ENCODE peak calls at places on chromosome 16, in seven cellular contexts. L is midbrain; M is EL; V is fibroblast of mammary gland; G is stimulated activated CD8-positive, alpha-beta memory T cell treated with anti-CD3 and anti-CD28 coated beads, Interleukin-4, amount 100 ng/mL, for 4 hours; Y is NCI-H1417 treated with DMSO at 0.1 percent for 48 hours; J is HuH-7.5. A is an unnamed sample.

GRCh38 chr16:12542818-12543699 is 260.6 kb downstream of the CPPED1 start:
- DNase-seq in M (no peak), G (no peak), V (no peak), L (no peak), J (no peak), Y (no peak), A (no peak)

GRCh38 chr16:54444851-54445523 is 158.4 kb upstream of the IRX3 start:
- DNase-seq in V (no peak), M (no peak), G (no peak), L (no peak), Y (no peak), J (no peak), A (peak)

GRCh38 chr16:83070416-83071199 is 443.8 kb downstream of the CDH13 start:
- DNase-seq in J (no peak), L (no peak), Y (no peak), V (no peak), G (no peak), M (no peak), A (no peak)

GRCh38 chr16:49587051-49587450 is 213.4 kb downstream of the C16orf78 start:
- DNase-seq in J (no peak), V (no peak), L (no peak), Y (no peak), M (no peak), G (no peak), A (no peak)

GRCh38 chr16:87201052-87201451 is 116.1 kb downstream of the C16orf95 start:
- DNase-seq in Y (no peak), L (no peak), V (peak), M (peak), G (no peak), J (no peak), A (no peak)

GRCh38 chr16:10866196-10866976 is 10.6 kb upstream of the CIITA start:
- DNase-seq in Y (no peak), L (peak), G (no peak), J (no peak), M (no peak), V (no peak), A (no peak)

GRCh38 chr16:84832488-84833141 is 12.8 kb downstream of the CRISPLD2 start:
- DNase-seq in J (no peak), Y (no peak), M (peak), G (no peak), V (peak), L (no peak), A (peak)

GRCh38 chr16:66512589-66513404 is 37.1 kb downstream of the TK2 start:
- DNase-seq in V (peak), M (peak), L (no peak), Y (no peak), J (no peak), G (no peak), A (no peak)

GRCh38 chr16:87847785-87848675 is 21.3 kb downstream of the SLC7A5 start:
- DNase-seq in J (no peak), V (no peak), L (peak), G (no peak), M (no peak), Y (no peak), A (no peak)

GRCh38 chr16:910181-910580 is 60.6 kb downstream of the LMF1 start:
- DNase-seq in J (no peak), Y (no peak), M (no peak), G (no peak), L (no peak), V (no peak), A (no peak)

GRCh38 chr16:2031081-2031577 is 4.4 kb downstream of the NHERF2 start:
- DNase-seq in G (no peak), Y (no peak), V (no peak), J (no peak), L (no peak), M (no peak), A (no peak)

GRCh38 chr16:11333696-11334095 is 11.6 kb upstream of the RMI2 start:
- DNase-seq in V (peak), L (no peak), Y (no peak), G (no peak), M (peak), J (no peak), A (no peak)

GRCh38 chr16:51939371-51940005 is 607.5 kb downstream of the TOX3 start:
- DNase-seq in J (no peak), Y (no peak), L (no peak), G (no peak), V (no peak), M (no peak), A (no peak)

GRCh38 chr16:67458121-67458641 is 22.8 kb downstream of the ATP6V0D1 start:
- DNase-seq in J (no peak), Y (no peak), L (no peak), G (no peak), V (no peak), M (no peak), A (no peak)

GRCh38 chr16:48434653-48435318 is 49.6 kb upstream of the SIAH1 start:
- DNase-seq in G (no peak), M (peak), J (no peak), Y (no peak), V (peak), L (no peak), A (peak)

GRCh38 chr16:6913535-6913934 is 419.1 kb upstream of the RBFOX1 start:
- DNase-seq in G (no peak), Y (no peak), J (no peak), L (no peak), M (no peak), V (no peak), A (no peak)

GRCh38 chr16:70162041-70162451 is 11.5 kb upstream of the CLEC18C start:
- DNase-seq in G (no peak), L (no peak), Y (no peak), J (no peak), M (peak), V (peak), A (no peak)

GRCh38 chr16:30049871-30050270 is 15.7 kb upstream of the ALDOA start:
- DNase-seq in V (no peak), L (peak), J (no peak), G (no peak), M (no peak), Y (no peak), A (no peak)

GRCh38 chr16:9499921-9500593 is 408.6 kb downstream of the HAPSTR1 start:
- DNase-seq in J (no peak), G (no peak), Y (no peak), M (no peak), L (no peak), V (no peak), A (no peak)

GRCh38 chr16:78538919-78539318 is 439.5 kb downstream of the WWOX start:
- DNase-seq in J (no peak), G (no peak), M (no peak), V (no peak), L (no peak), Y (no peak), A (peak)

GRCh38 chr16:88466175-88466862 is 13.2 kb downstream of the ZFPM1 start:
- DNase-seq in L (no peak), J (no peak), G (no peak), V (no peak), M (no peak), Y (no peak), A (peak)

GRCh38 chr16:57704011-57704904 is 9.7 kb downstream of the DRC7 start:
- DNase-seq in G (no peak), V (no peak), Y (no peak), J (no peak), L (no peak), M (no peak), A (no peak)

GRCh38 chr16:11175850-11176341 is 80.1 kb downstream of the SOCS1 start:
- DNase-seq in V (no peak), J (no peak), G (no peak), Y (no peak), L (no peak), M (no peak), A (no peak)

GRCh38 chr16:86879268-86879667 is 300.9 kb downstream of the FOXL1 start:
- DNase-seq in V (no peak), Y (no peak), G (no peak), M (no peak), L (no peak), J (no peak), A (no peak)